ENCODE peak calls at places on chromosome 7, in five cellular contexts. One of them, this sample, is unnamed.

GRCh38 chr7:37510043-37510634 is 61.5 kb upstream of the ELMO1 start:
- DNase-seq in choroid plexus epithelial cell: peak
- DNase-seq in PC-9: no peak
- DNase-seq in left ventricle myocardium inferior: no peak
- DNase-seq in CD4-positive, CD25-positive, alpha-beta regulatory T cell: peak
- DNase-seq in this sample: peak

GRCh38 chr7:4837814-4838625 is 23.8 kb downstream of the PAPOLB start:
- DNase-seq in CD4-positive, CD25-positive, alpha-beta regulatory T cell: no peak
- DNase-seq in PC-9: no peak
- DNase-seq in left ventricle myocardium inferior: no peak
- DNase-seq in choroid plexus epithelial cell: peak
- DNase-seq in this sample: no peak

GRCh38 chr7:46600340-46600739 is 679.3 kb upstream of the IGFBP3 start:
- DNase-seq in left ventricle myocardium inferior: peak
- DNase-seq in CD4-positive, CD25-positive, alpha-beta regulatory T cell: no peak
- DNase-seq in PC-9: no peak
- DNase-seq in choroid plexus epithelial cell: peak
- DNase-seq in this sample: peak

GRCh38 chr7:57424515-57425238 is 25.3 kb upstream of the ZNF716 start:
- DNase-seq in choroid plexus epithelial cell: no peak
- DNase-seq in PC-9: no peak
- DNase-seq in left ventricle myocardium inferior: no peak
- DNase-seq in CD4-positive, CD25-positive, alpha-beta regulatory T cell: no peak
- DNase-seq in this sample: no peak

GRCh38 chr7:101023839-101024238 is 4.0 kb downstream of the MUC17 start:
- DNase-seq in choroid plexus epithelial cell: no peak
- DNase-seq in PC-9: no peak
- DNase-seq in left ventricle myocardium inferior: no peak
- DNase-seq in CD4-positive, CD25-positive, alpha-beta regulatory T cell: no peak
- DNase-seq in this sample: no peak

GRCh38 chr7:87447251-87447650 is 28.2 kb downstream of the ABCB4 start:
- DNase-seq in CD4-positive, CD25-positive, alpha-beta regulatory T cell: no peak
- DNase-seq in choroid plexus epithelial cell: no peak
- DNase-seq in left ventricle myocardium inferior: no peak
- DNase-seq in PC-9: no peak
- DNase-seq in this sample: no peak

GRCh38 chr7:93575555-93576397 is 1.3 kb upstream of the CALCR start:
- DNase-seq in choroid plexus epithelial cell: no peak
- DNase-seq in CD4-positive, CD25-positive, alpha-beta regulatory T cell: no peak
- DNase-seq in left ventricle myocardium inferior: no peak
- DNase-seq in PC-9: peak
- DNase-seq in this sample: no peak

GRCh38 chr7:93921607-93922446 is at the start of gene GNG11:
- DNase-seq in left ventricle myocardium inferior: peak
- DNase-seq in CD4-positive, CD25-positive, alpha-beta regulatory T cell: no peak
- DNase-seq in choroid plexus epithelial cell: peak
- DNase-seq in PC-9: peak
- DNase-seq in this sample: peak

GRCh38 chr7:30464231-30464660 is 14.3 kb downstream of the NOD1 start:
- DNase-seq in CD4-positive, CD25-positive, alpha-beta regulatory T cell: no peak
- DNase-seq in PC-9: no peak
- DNase-seq in left ventricle myocardium inferior: no peak
- DNase-seq in choroid plexus epithelial cell: no peak
- DNase-seq in this sample: no peak
- H3K4me3 ChIP-seq in CD4-positive, CD25-positive, alpha-beta regulatory T cell: no peak
- H3K4me3 ChIP-seq in PC-9: no peak
- H3K4me3 ChIP-seq in left ventricle myocardium inferior: no peak
- H3K4me3 ChIP-seq in choroid plexus epithelial cell: no peak
- H3K4me3 ChIP-seq in this sample: no peak

DNA sequence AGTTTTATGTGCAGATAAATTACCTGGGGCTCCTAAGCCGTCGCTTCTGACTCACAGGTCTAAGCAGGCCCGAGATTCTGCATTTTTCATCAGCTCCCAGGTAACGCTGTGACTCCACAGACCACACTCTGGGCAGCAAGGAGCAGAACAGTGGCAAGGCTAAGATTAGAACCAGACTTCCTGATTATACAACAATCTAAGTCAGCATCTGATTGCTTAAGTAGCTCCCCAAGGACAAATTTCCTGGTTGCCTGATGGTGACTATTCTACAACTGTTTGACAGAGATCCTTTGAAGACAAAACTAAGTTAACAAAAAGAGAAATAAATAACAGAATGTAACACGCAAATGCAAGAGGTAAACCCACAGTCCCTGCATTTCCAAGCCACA is 69.0 kb downstream of the CREB3L2 start:
- DNase-seq in CD4-positive, CD25-positive, alpha-beta regulatory T cell: no peak
- DNase-seq in left ventricle myocardium inferior: no peak
- DNase-seq in choroid plexus epithelial cell: peak
- DNase-seq in PC-9: no peak
- DNase-seq in this sample: peak
- H3K4me3 ChIP-seq in CD4-positive, CD25-positive, alpha-beta regulatory T cell: peak
- H3K4me3 ChIP-seq in left ventricle myocardium inferior: no peak
- H3K4me3 ChIP-seq in choroid plexus epithelial cell: no peak
- H3K4me3 ChIP-seq in PC-9: no peak
- H3K4me3 ChIP-seq in this sample: no peak

DNA sequence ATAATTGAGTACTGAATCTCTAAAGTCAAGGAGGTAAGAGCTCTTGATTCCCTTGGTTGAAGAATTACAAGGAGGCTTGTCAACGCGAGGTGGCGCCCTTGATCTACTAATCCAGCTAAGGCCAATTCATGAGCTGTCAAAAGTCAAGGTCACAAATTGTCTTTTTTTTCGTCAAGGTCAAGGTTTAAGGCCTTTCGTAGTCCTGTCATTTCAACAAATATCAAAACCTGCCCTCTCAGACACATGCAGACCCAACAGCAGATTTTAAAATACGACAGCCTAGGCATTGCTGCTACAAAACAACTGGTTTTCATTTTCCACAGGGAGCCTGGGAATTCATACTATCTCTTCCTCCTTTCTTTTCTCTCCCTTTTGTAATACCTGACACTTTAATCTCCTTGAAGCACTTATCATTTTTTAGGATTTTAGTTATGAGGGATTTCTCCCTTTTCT is 3.6 kb downstream of the HOXA13 start:
- DNase-seq in CD4-positive, CD25-positive, alpha-beta regulatory T cell: peak
- DNase-seq in left ventricle myocardium inferior: peak
- DNase-seq in choroid plexus epithelial cell: peak
- DNase-seq in PC-9: peak
- DNase-seq in this sample: peak
- H3K4me3 ChIP-seq in CD4-positive, CD25-positive, alpha-beta regulatory T cell: no peak
- H3K4me3 ChIP-seq in left ventricle myocardium inferior: no peak
- H3K4me3 ChIP-seq in choroid plexus epithelial cell: no peak
- H3K4me3 ChIP-seq in PC-9: no peak
- H3K4me3 ChIP-seq in this sample: no peak

GRCh38 chr7:116222501-116222900 is 12.2 kb downstream of the TES start:
- DNase-seq in PC-9: no peak
- DNase-seq in choroid plexus epithelial cell: no peak
- DNase-seq in left ventricle myocardium inferior: no peak
- DNase-seq in CD4-positive, CD25-positive, alpha-beta regulatory T cell: no peak
- DNase-seq in this sample: no peak

GRCh38 chr7:116224492-116225098 is 14.3 kb downstream of the TES start:
- DNase-seq in left ventricle myocardium inferior: no peak
- DNase-seq in PC-9: no peak
- DNase-seq in CD4-positive, CD25-positive, alpha-beta regulatory T cell: no peak
- DNase-seq in choroid plexus epithelial cell: peak
- DNase-seq in this sample: no peak

GRCh38 chr7:116226664-116227063 is 16.3 kb downstream of the TES start:
- DNase-seq in PC-9: no peak
- DNase-seq in left ventricle myocardium inferior: no peak
- DNase-seq in choroid plexus epithelial cell: no peak
- DNase-seq in CD4-positive, CD25-positive, alpha-beta regulatory T cell: no peak
- DNase-seq in this sample: no peak

GRCh38 chr7:116225860-116226259 is 15.5 kb downstream of the TES start:
- DNase-seq in PC-9: no peak
- DNase-seq in CD4-positive, CD25-positive, alpha-beta regulatory T cell: no peak
- DNase-seq in choroid plexus epithelial cell: no peak
- DNase-seq in left ventricle myocardium inferior: no peak
- DNase-seq in this sample: no peak

DNA sequence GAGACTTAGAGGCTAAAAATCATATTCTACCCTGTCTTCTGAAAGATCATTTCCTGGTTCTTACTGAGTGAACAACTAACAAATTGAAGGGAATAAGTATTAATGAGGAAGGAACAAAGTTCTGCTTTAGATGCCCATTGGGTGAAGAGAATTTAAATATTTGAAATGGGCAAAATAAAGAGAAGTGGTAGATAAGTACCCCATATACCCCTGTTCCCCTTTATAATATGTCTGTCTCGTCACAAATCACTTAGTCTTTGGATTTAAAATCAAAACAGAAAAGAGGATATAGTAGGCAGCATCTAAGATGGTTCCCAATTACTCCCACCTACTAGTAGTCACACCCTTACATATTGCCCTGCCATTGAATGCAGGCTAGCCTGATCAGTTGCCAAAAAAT is 13.3 kb downstream of the TES start:
- DNase-seq in choroid plexus epithelial cell: no peak
- DNase-seq in PC-9: no peak
- DNase-seq in left ventricle myocardium inferior: no peak
- DNase-seq in CD4-positive, CD25-positive, alpha-beta regulatory T cell: no peak
- DNase-seq in this sample: no peak
- H3K4me3 ChIP-seq in choroid plexus epithelial cell: no peak
- H3K4me3 ChIP-seq in PC-9: no peak
- H3K4me3 ChIP-seq in left ventricle myocardium inferior: no peak
- H3K4me3 ChIP-seq in CD4-positive, CD25-positive, alpha-beta regulatory T cell: no peak
- H3K4me3 ChIP-seq in this sample: no peak

GRCh38 chr7:126723966-126724544 is 528.7 kb downstream of the GRM8 start:
- DNase-seq in left ventricle myocardium inferior: no peak
- DNase-seq in choroid plexus epithelial cell: no peak
- DNase-seq in PC-9: no peak
- DNase-seq in CD4-positive, CD25-positive, alpha-beta regulatory T cell: no peak
- DNase-seq in this sample: no peak
- H3K4me3 ChIP-seq in left ventricle myocardium inferior: no peak
- H3K4me3 ChIP-seq in choroid plexus epithelial cell: no peak
- H3K4me3 ChIP-seq in PC-9: no peak
- H3K4me3 ChIP-seq in CD4-positive, CD25-positive, alpha-beta regulatory T cell: no peak
- H3K4me3 ChIP-seq in this sample: no peak

DNA sequence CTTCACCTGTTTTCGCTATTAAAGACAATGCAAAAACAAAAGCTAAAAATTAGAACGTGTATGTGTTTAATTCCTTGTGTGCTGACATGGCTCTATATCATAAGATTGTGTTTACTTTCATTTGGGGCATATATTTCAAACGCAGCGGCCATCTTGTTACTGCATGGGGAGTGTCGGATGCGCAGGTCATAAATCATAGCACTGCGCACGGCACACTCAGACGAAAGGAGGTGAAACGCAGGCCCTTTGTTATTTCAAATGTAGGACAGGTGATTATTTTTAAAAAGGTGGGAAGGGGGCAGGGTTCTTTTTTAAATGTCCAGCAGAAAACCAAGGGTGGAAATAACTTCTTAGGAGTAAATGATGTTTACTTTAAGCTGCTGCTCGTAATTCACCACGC is 209.0 kb downstream of the AGMO start:
- DNase-seq in PC-9: no peak
- DNase-seq in left ventricle myocardium inferior: no peak
- DNase-seq in choroid plexus epithelial cell: no peak
- DNase-seq in CD4-positive, CD25-positive, alpha-beta regulatory T cell: no peak
- DNase-seq in this sample: no peak
- H3K4me3 ChIP-seq in PC-9: no peak
- H3K4me3 ChIP-seq in left ventricle myocardium inferior: no peak
- H3K4me3 ChIP-seq in choroid plexus epithelial cell: no peak
- H3K4me3 ChIP-seq in CD4-positive, CD25-positive, alpha-beta regulatory T cell: no peak
- H3K4me3 ChIP-seq in this sample: no peak

GRCh38 chr7:44411306-44411705 is 79.2 kb downstream of the NUDCD3 start:
- DNase-seq in choroid plexus epithelial cell: no peak
- DNase-seq in CD4-positive, CD25-positive, alpha-beta regulatory T cell: no peak
- DNase-seq in PC-9: no peak
- DNase-seq in left ventricle myocardium inferior: no peak
- DNase-seq in this sample: no peak
- H3K4me3 ChIP-seq in choroid plexus epithelial cell: no peak
- H3K4me3 ChIP-seq in CD4-positive, CD25-positive, alpha-beta regulatory T cell: no peak
- H3K4me3 ChIP-seq in PC-9: no peak
- H3K4me3 ChIP-seq in left ventricle myocardium inferior: no peak
- H3K4me3 ChIP-seq in this sample: no peak

GRCh38 chr7:3300221-3300650 is 816 bp upstream of the SDK1 start:
- DNase-seq in CD4-positive, CD25-positive, alpha-beta regulatory T cell: no peak
- DNase-seq in PC-9: peak
- DNase-seq in left ventricle myocardium inferior: no peak
- DNase-seq in choroid plexus epithelial cell: no peak
- DNase-seq in this sample: no peak
- H3K4me3 ChIP-seq in CD4-positive, CD25-positive, alpha-beta regulatory T cell: no peak
- H3K4me3 ChIP-seq in PC-9: peak
- H3K4me3 ChIP-seq in left ventricle myocardium inferior: peak
- H3K4me3 ChIP-seq in choroid plexus epithelial cell: peak
- H3K4me3 ChIP-seq in this sample: peak

DNA sequence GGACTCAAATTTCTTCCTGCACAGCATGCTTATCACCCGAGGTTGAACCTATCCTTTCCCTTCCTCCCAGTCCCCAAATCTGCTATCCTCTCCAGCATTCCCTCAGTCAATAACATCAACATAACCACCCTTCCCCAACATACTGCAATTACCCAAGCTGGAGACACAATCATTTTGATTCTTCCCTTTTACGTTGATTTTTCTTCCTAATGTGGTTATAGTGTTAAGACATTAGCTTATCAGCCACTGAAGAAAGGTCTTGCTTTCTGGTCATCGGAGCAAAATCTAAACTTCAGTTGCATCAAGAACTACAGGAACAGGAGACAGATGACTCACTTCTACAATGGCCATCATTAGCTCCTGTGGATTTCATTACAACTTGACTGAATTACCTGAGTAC is 3.5 kb upstream of the HBP1 start:
- DNase-seq in left ventricle myocardium inferior: no peak
- DNase-seq in CD4-positive, CD25-positive, alpha-beta regulatory T cell: no peak
- DNase-seq in PC-9: no peak
- DNase-seq in choroid plexus epithelial cell: no peak
- DNase-seq in this sample: no peak
- H3K4me3 ChIP-seq in left ventricle myocardium inferior: no peak
- H3K4me3 ChIP-seq in CD4-positive, CD25-positive, alpha-beta regulatory T cell: no peak
- H3K4me3 ChIP-seq in PC-9: no peak
- H3K4me3 ChIP-seq in choroid plexus epithelial cell: no peak
- H3K4me3 ChIP-seq in this sample: no peak